ENCODE peak calls at places on chromosomes 2 and 18, in eight cellular contexts. One of them, this sample, is unnamed.

GRCh38 chr2:219419331-219420197 is 1.4 kb downstream of the DES start:
- DNase-seq in CD8-positive, alpha-beta T cell: no peak
- DNase-seq in spleen: no peak
- DNase-seq in body of pancreas: no peak
- DNase-seq in Peyer's patch: no peak
- DNase-seq in IMR-90: no peak
- DNase-seq in thoracic aorta: no peak
- DNase-seq in endodermal cell: no peak
- DNase-seq in this sample: peak

GRCh38 chr2:96665083-96665569 is 22.6 kb downstream of the FER1L5 start:
- DNase-seq in CD8-positive, alpha-beta T cell: no peak
- DNase-seq in spleen: no peak
- DNase-seq in body of pancreas: peak
- DNase-seq in Peyer's patch: no peak
- DNase-seq in IMR-90: peak
- DNase-seq in thoracic aorta: peak
- DNase-seq in endodermal cell: no peak
- DNase-seq in this sample: peak

GRCh38 chr2:37201766-37202165 is 5.5 kb downstream of the CEBPZOS start:
- DNase-seq in CD8-positive, alpha-beta T cell: peak
- DNase-seq in spleen: no peak
- DNase-seq in body of pancreas: no peak
- DNase-seq in Peyer's patch: no peak
- DNase-seq in IMR-90: peak
- DNase-seq in thoracic aorta: no peak
- DNase-seq in endodermal cell: no peak
- DNase-seq in this sample: no peak

GRCh38 chr2:119407430-119408220 is 24.0 kb upstream of the TMEM37 start:
- DNase-seq in CD8-positive, alpha-beta T cell: peak
- DNase-seq in spleen: no peak
- DNase-seq in body of pancreas: peak
- DNase-seq in Peyer's patch: no peak
- DNase-seq in IMR-90: peak
- DNase-seq in thoracic aorta: no peak
- DNase-seq in endodermal cell: peak
- DNase-seq in this sample: peak

GRCh38 chr2:188969236-188970032 is 4.7 kb upstream of the COL3A1 start:
- DNase-seq in CD8-positive, alpha-beta T cell: no peak
- DNase-seq in spleen: no peak
- DNase-seq in body of pancreas: no peak
- DNase-seq in Peyer's patch: no peak
- DNase-seq in IMR-90: peak
- DNase-seq in thoracic aorta: no peak
- DNase-seq in endodermal cell: no peak
- DNase-seq in this sample: no peak

GRCh38 chr2:222878877-222879601 is 18.2 kb downstream of the ACSL3 start:
- DNase-seq in CD8-positive, alpha-beta T cell: no peak
- DNase-seq in spleen: no peak
- DNase-seq in body of pancreas: no peak
- DNase-seq in Peyer's patch: no peak
- DNase-seq in IMR-90: peak
- DNase-seq in thoracic aorta: no peak
- DNase-seq in endodermal cell: no peak
- DNase-seq in this sample: no peak

GRCh38 chr2:235551965-235552364 is 58.1 kb downstream of the AGAP1 start:
- DNase-seq in CD8-positive, alpha-beta T cell: no peak
- DNase-seq in spleen: peak
- DNase-seq in body of pancreas: peak
- DNase-seq in Peyer's patch: peak
- DNase-seq in IMR-90: peak
- DNase-seq in thoracic aorta: no peak
- DNase-seq in endodermal cell: peak
- DNase-seq in this sample: no peak

GRCh38 chr2:197200056-197200455 is 110.5 kb downstream of the ANKRD44 start:
- DNase-seq in CD8-positive, alpha-beta T cell: no peak
- DNase-seq in spleen: no peak
- DNase-seq in body of pancreas: no peak
- DNase-seq in Peyer's patch: no peak
- DNase-seq in IMR-90: no peak
- DNase-seq in thoracic aorta: no peak
- DNase-seq in endodermal cell: no peak
- DNase-seq in this sample: no peak

GRCh38 chr2:172806426-172807008 is 70.9 kb downstream of the RAPGEF4 start:
- DNase-seq in CD8-positive, alpha-beta T cell: no peak
- DNase-seq in spleen: no peak
- DNase-seq in body of pancreas: peak
- DNase-seq in Peyer's patch: no peak
- DNase-seq in IMR-90: peak
- DNase-seq in thoracic aorta: no peak
- DNase-seq in endodermal cell: no peak
- DNase-seq in this sample: no peak

GRCh38 chr18:63317982-63318881 is 1.3 kb downstream of the BCL2 start:
- DNase-seq in CD8-positive, alpha-beta T cell: peak
- DNase-seq in spleen: peak
- DNase-seq in body of pancreas: peak
- DNase-seq in Peyer's patch: peak
- DNase-seq in IMR-90: no peak
- DNase-seq in thoracic aorta: no peak
- DNase-seq in endodermal cell: peak
- DNase-seq in this sample: peak

GRCh38 chr2:105732096-105732495 is 12.6 kb upstream of the NCK2 start:
- DNase-seq in CD8-positive, alpha-beta T cell: no peak
- DNase-seq in spleen: no peak
- DNase-seq in body of pancreas: no peak
- DNase-seq in Peyer's patch: no peak
- DNase-seq in IMR-90: no peak
- DNase-seq in thoracic aorta: no peak
- DNase-seq in endodermal cell: no peak
- DNase-seq in this sample: no peak

GRCh38 chr2:159298967-159299366 is 12.5 kb upstream of the WDSUB1 start:
- DNase-seq in CD8-positive, alpha-beta T cell: no peak
- DNase-seq in spleen: no peak
- DNase-seq in body of pancreas: no peak
- DNase-seq in Peyer's patch: no peak
- DNase-seq in IMR-90: no peak
- DNase-seq in thoracic aorta: no peak
- DNase-seq in endodermal cell: no peak
- DNase-seq in this sample: no peak

GRCh38 chr2:36733215-36733614 is 36.7 kb downstream of the VIT start:
- DNase-seq in CD8-positive, alpha-beta T cell: no peak
- DNase-seq in spleen: no peak
- DNase-seq in body of pancreas: no peak
- DNase-seq in Peyer's patch: no peak
- DNase-seq in IMR-90: no peak
- DNase-seq in thoracic aorta: no peak
- DNase-seq in endodermal cell: no peak
- DNase-seq in this sample: no peak

GRCh38 chr18:69720422-69720821 is 227.3 kb downstream of the CD226 start:
- DNase-seq in CD8-positive, alpha-beta T cell: no peak
- DNase-seq in spleen: no peak
- DNase-seq in body of pancreas: no peak
- DNase-seq in Peyer's patch: no peak
- DNase-seq in IMR-90: no peak
- DNase-seq in thoracic aorta: no peak
- DNase-seq in endodermal cell: no peak
- DNase-seq in this sample: no peak

GRCh38 chr2:45637440-45637839 is 14.0 kb upstream of the PRKCE start:
- DNase-seq in CD8-positive, alpha-beta T cell: no peak
- DNase-seq in spleen: no peak
- DNase-seq in body of pancreas: peak
- DNase-seq in Peyer's patch: no peak
- DNase-seq in IMR-90: peak
- DNase-seq in thoracic aorta: no peak
- DNase-seq in endodermal cell: no peak
- DNase-seq in this sample: no peak

GRCh38 chr18:48754993-48755473 is 195.7 kb downstream of the SMAD7 start:
- DNase-seq in CD8-positive, alpha-beta T cell: no peak
- DNase-seq in spleen: no peak
- DNase-seq in body of pancreas: no peak
- DNase-seq in Peyer's patch: no peak
- DNase-seq in IMR-90: no peak
- DNase-seq in thoracic aorta: no peak
- DNase-seq in endodermal cell: no peak
- DNase-seq in this sample: no peak

DNA sequence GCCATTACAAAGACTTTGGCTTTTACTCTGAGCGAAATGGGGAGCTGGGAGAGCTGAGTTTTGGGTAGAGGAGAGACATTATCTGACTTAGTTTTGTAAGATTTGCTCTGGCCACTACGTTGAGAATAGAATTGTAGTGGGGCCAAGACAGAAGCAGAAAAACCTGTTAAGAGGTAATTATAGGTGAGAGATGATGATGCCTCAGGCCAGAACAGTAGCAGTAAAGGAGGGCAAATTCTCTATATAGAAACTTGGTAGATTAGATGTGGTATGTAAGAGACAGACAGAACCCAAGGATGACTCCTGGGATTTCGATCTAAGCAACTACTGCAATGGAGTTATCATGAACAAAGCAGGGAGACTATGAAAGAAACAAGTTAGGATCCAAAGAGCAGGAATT is 17.4 kb upstream of the CREB1 start:
- DNase-seq in CD8-positive, alpha-beta T cell: no peak
- DNase-seq in spleen: no peak
- DNase-seq in body of pancreas: no peak
- DNase-seq in Peyer's patch: no peak
- DNase-seq in IMR-90: no peak
- DNase-seq in thoracic aorta: no peak
- DNase-seq in endodermal cell: no peak
- DNase-seq in this sample: no peak
- H3K27ac ChIP-seq in CD8-positive, alpha-beta T cell: no peak
- H3K27ac ChIP-seq in spleen: no peak
- H3K27ac ChIP-seq in body of pancreas: no peak
- H3K27ac ChIP-seq in Peyer's patch: no peak
- H3K27ac ChIP-seq in IMR-90: no peak
- H3K27ac ChIP-seq in thoracic aorta: no peak
- H3K27ac ChIP-seq in endodermal cell: no peak
- H3K27ac ChIP-seq in this sample: no peak

GRCh38 chr2:2686228-2686627 is 355.2 kb upstream of the MYT1L start:
- DNase-seq in CD8-positive, alpha-beta T cell: no peak
- DNase-seq in spleen: peak
- DNase-seq in body of pancreas: no peak
- DNase-seq in Peyer's patch: peak
- DNase-seq in IMR-90: no peak
- DNase-seq in thoracic aorta: no peak
- DNase-seq in endodermal cell: no peak
- DNase-seq in this sample: no peak

GRCh38 chr2:2683581-2683980 is 352.5 kb upstream of the MYT1L start:
- DNase-seq in CD8-positive, alpha-beta T cell: no peak
- DNase-seq in spleen: no peak
- DNase-seq in body of pancreas: no peak
- DNase-seq in Peyer's patch: peak
- DNase-seq in IMR-90: no peak
- DNase-seq in thoracic aorta: no peak
- DNase-seq in endodermal cell: no peak
- DNase-seq in this sample: no peak

GRCh38 chr2:2681611-2682295 is 350.7 kb upstream of the MYT1L start:
- DNase-seq in CD8-positive, alpha-beta T cell: no peak
- DNase-seq in spleen: no peak
- DNase-seq in body of pancreas: no peak
- DNase-seq in Peyer's patch: peak
- DNase-seq in IMR-90: no peak
- DNase-seq in thoracic aorta: no peak
- DNase-seq in endodermal cell: no peak
- DNase-seq in this sample: no peak

GRCh38 chr2:2681085-2681484 is 350.0 kb upstream of the MYT1L start:
- DNase-seq in CD8-positive, alpha-beta T cell: no peak
- DNase-seq in spleen: no peak
- DNase-seq in body of pancreas: no peak
- DNase-seq in Peyer's patch: no peak
- DNase-seq in IMR-90: no peak
- DNase-seq in thoracic aorta: no peak
- DNase-seq in endodermal cell: no peak
- DNase-seq in this sample: no peak

DNA sequence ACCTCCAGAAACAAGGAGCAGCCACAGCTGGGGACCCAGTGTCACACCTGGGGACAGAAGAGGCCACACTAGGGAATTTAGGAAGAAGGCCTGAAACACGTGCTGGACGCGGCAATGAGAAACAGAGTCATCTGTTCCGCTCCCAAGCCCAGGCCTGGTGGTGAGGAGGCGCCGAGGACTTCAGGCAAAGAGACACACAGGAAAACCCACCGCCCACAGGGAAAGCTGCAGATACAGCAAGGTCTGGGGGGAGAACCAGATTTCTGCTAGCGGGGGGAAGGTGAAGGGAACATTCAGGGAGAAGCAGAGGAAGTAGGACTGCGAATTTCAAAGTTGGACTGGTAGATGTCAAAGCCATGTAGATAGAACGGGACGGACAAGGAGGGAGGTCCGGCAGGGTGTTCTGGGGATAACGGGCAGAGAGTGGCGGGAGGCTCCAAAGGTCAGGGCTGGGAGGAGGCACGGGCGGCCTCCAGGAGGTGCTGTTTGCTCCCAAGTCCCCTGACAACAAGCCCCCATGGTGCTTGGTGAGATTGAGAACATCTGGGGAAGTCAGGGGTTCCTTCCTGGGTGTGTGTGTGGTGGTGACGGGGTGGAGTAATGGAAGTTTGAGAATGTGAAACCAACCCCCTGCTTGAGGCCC is 351.7 kb upstream of the MYT1L start:
- DNase-seq in CD8-positive, alpha-beta T cell: no peak
- DNase-seq in spleen: no peak
- DNase-seq in body of pancreas: no peak
- DNase-seq in Peyer's patch: peak
- DNase-seq in IMR-90: no peak
- DNase-seq in thoracic aorta: no peak
- DNase-seq in endodermal cell: no peak
- DNase-seq in this sample: no peak
- H3K27ac ChIP-seq in CD8-positive, alpha-beta T cell: no peak
- H3K27ac ChIP-seq in spleen: no peak
- H3K27ac ChIP-seq in body of pancreas: no peak
- H3K27ac ChIP-seq in Peyer's patch: no peak
- H3K27ac ChIP-seq in IMR-90: no peak
- H3K27ac ChIP-seq in thoracic aorta: no peak
- H3K27ac ChIP-seq in endodermal cell: no peak
- H3K27ac ChIP-seq in this sample: no peak

GRCh38 chr2:28365158-28365557 is 27.5 kb upstream of the FOSL2 start:
- DNase-seq in CD8-positive, alpha-beta T cell: no peak
- DNase-seq in spleen: peak
- DNase-seq in body of pancreas: no peak
- DNase-seq in Peyer's patch: peak
- DNase-seq in IMR-90: no peak
- DNase-seq in thoracic aorta: no peak
- DNase-seq in endodermal cell: no peak
- DNase-seq in this sample: no peak
- H3K27ac ChIP-seq in CD8-positive, alpha-beta T cell: no peak
- H3K27ac ChIP-seq in spleen: no peak
- H3K27ac ChIP-seq in body of pancreas: no peak
- H3K27ac ChIP-seq in Peyer's patch: peak
- H3K27ac ChIP-seq in IMR-90: no peak
- H3K27ac ChIP-seq in thoracic aorta: no peak
- H3K27ac ChIP-seq in endodermal cell: no peak
- H3K27ac ChIP-seq in this sample: peak

DNA sequence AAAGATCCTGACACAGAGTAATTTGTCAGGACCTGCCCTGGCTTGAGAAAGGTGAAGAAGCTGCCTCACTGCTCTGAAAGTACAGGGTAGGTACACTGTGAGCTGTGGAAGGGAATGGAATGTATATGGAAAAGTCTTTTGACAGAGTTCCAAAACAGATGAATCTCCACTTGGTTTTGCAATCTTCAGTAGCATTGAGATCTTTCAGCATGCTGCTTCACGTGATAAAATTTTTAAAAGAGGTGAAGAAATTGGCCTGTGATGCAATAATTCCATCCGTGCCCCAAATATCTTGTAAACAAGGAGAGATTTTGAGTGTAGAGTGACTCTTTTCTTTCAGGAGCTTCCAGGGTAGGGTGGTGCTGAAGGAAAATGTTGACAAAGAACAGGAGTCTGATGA is 123.1 kb downstream of the OSR1 start:
- DNase-seq in CD8-positive, alpha-beta T cell: no peak
- DNase-seq in spleen: no peak
- DNase-seq in body of pancreas: no peak
- DNase-seq in Peyer's patch: no peak
- DNase-seq in IMR-90: peak
- DNase-seq in thoracic aorta: no peak
- DNase-seq in endodermal cell: no peak
- DNase-seq in this sample: no peak
- H3K27ac ChIP-seq in CD8-positive, alpha-beta T cell: no peak
- H3K27ac ChIP-seq in spleen: no peak
- H3K27ac ChIP-seq in body of pancreas: no peak
- H3K27ac ChIP-seq in Peyer's patch: no peak
- H3K27ac ChIP-seq in IMR-90: peak
- H3K27ac ChIP-seq in thoracic aorta: no peak
- H3K27ac ChIP-seq in endodermal cell: no peak
- H3K27ac ChIP-seq in this sample: no peak